ENCODE peak calls at places on chromosome 22, in six cellular contexts. E is activated CD8-positive, alpha-beta memory T cell treated with anti-CD3 and anti-CD28 coated beads, Interleukin-2, amount 50 U/mL, for 4 hours; Y is SK-N-DZ; W is HTR-8/SVneo; C is GM04504; U is Kasumi-1. G is an unnamed sample.

GRCh38 chr22:17217179-17217578 is 2.1 kb downstream of the ADA2 start:
- DNase-seq in W (no peak), E (no peak), U (no peak), Y (no peak), C (no peak), G (no peak)

GRCh38 chr22:28077166-28077565 is 158.1 kb upstream of the PITPNB start:
- DNase-seq in C (no peak), U (no peak), W (no peak), E (no peak), Y (no peak), G (no peak)

GRCh38 chr22:40216041-40216756 is 38.5 kb downstream of the TNRC6B start:
- DNase-seq in U (peak), E (no peak), C (no peak), Y (no peak), W (no peak), G (no peak)

GRCh38 chr22:25069758-25070461 is 117.4 kb downstream of the KIAA1671 start:
- DNase-seq in E (no peak), U (no peak), C (no peak), Y (no peak), W (no peak), G (no peak)

GRCh38 chr22:17368144-17368726 is 1.0 kb upstream of the CECR2 start:
- DNase-seq in U (no peak), C (no peak), E (peak), W (no peak), Y (no peak), G (no peak)

GRCh38 chr22:36341640-36342041 is 46.1 kb downstream of the MYH9 start:
- DNase-seq in C (no peak), E (no peak), W (no peak), U (no peak), Y (no peak), G (no peak)

GRCh38 chr22:20728523-20729190 is 45.3 kb upstream of the SERPIND1 start:
- DNase-seq in E (no peak), C (no peak), U (no peak), Y (no peak), W (no peak), G (no peak)

GRCh38 chr22:30441088-30441487 is 15.5 kb downstream of the MTFP1 start:
- DNase-seq in Y (no peak), W (no peak), C (no peak), U (no peak), E (no peak), G (no peak)

GRCh38 chr22:31348766-31349165 is 2.6 kb upstream of the PATZ1 start:
- DNase-seq in U (no peak), W (no peak), Y (no peak), E (no peak), C (no peak), G (no peak)

GRCh38 chr22:43237280-43237679 is 50.3 kb upstream of the TTLL12 start:
- DNase-seq in U (no peak), W (no peak), E (no peak), C (no peak), Y (no peak), G (no peak)

GRCh38 chr22:36037102-36037758 is 8.6 kb upstream of the RBFOX2 start:
- DNase-seq in U (no peak), C (no peak), E (no peak), W (no peak), Y (no peak), G (no peak)

GRCh38 chr22:36311386-36312085 is 58.6 kb downstream of the APOL1 start:
- DNase-seq in U (no peak), Y (no peak), E (no peak), W (no peak), C (no peak), G (no peak)

GRCh38 chr22:37198290-37199102 is 10.4 kb upstream of the C1QTNF6 start:
- DNase-seq in W (peak), Y (peak), C (no peak), U (peak), E (peak), G (peak)

GRCh38 chr22:37258005-37258790 is 14.1 kb upstream of the RAC2 start:
- DNase-seq in Y (no peak), E (no peak), W (no peak), C (no peak), U (no peak), G (no peak)

GRCh38 chr22:43273902-43274484 is 69.2 kb downstream of the SCUBE1 start:
- DNase-seq in Y (peak), W (peak), E (peak), C (peak), U (peak), G (peak)

GRCh38 chr22:19996694-19997384 is 19.8 kb downstream of the ARVCF start:
- DNase-seq in E (no peak), C (no peak), Y (peak), U (no peak), W (no peak), G (no peak)

GRCh38 chr22:48868554-48868953 is 959.1 kb downstream of the BRD1 start:
- DNase-seq in Y (no peak), C (no peak), U (no peak), E (no peak), W (no peak), G (no peak)